ENCODE peak calls at places on chromosomes 11 and 22, in eight cellular contexts. Q, F, J, Y, R, B, P and X are unnamed samples.

GRCh38 chr11:10893713-10894112 is 35.9 kb upstream of the ZBED5 start:
- DNase-seq in F (no peak), J (no peak), P (peak), Y (no peak), B (peak), R (peak), Q (peak), X (no peak)

GRCh38 chr11:92204731-92205130 is 19.9 kb upstream of the FAT3 start:
- DNase-seq in B (no peak), R (no peak), F (no peak), Q (peak), J (no peak), P (peak), Y (no peak), X (no peak)

GRCh38 chr11:34345012-34345804 is 12.6 kb downstream of the ABTB2 start:
- DNase-seq in F (no peak), Q (peak), R (no peak), J (no peak), P (peak), B (peak), Y (peak), X (peak)

GRCh38 chr11:71245601-71246391 is 6.6 kb downstream of the SHANK2 start:
- DNase-seq in B (no peak), F (no peak), Y (no peak), Q (no peak), J (no peak), R (no peak), P (no peak), X (no peak)

GRCh38 chr11:47212938-47213337 is 1.8 kb upstream of the DDB2 start:
- DNase-seq in Q (no peak), P (no peak), Y (no peak), F (no peak), R (no peak), J (no peak), B (no peak), X (no peak)

GRCh38 chr11:114075891-114076441 is 16.5 kb downstream of the ZBTB16 start:
- DNase-seq in R (peak), Y (peak), P (peak), J (peak), Q (peak), F (no peak), B (peak), X (no peak)

GRCh38 chr11:16758382-16759024 is 20.1 kb downstream of the C11orf58 start:
- DNase-seq in F (no peak), J (no peak), Y (no peak), P (no peak), Q (no peak), R (no peak), B (no peak), X (no peak)

GRCh38 chr11:7555067-7555699 is 41.4 kb downstream of the PPFIBP2 start:
- DNase-seq in Y (no peak), Q (no peak), P (no peak), B (no peak), J (no peak), R (no peak), F (no peak), X (no peak)

GRCh38 chr11:67615455-67616430 is 9.0 kb downstream of the NDUFV1 start:
- DNase-seq in Q (no peak), B (no peak), J (no peak), F (no peak), P (no peak), Y (no peak), R (peak), X (no peak)

GRCh38 chr22:27531782-27532530 is 269.6 kb downstream of the MN1 start:
- DNase-seq in B (no peak), Q (peak), P (peak), J (no peak), R (no peak), Y (no peak), F (no peak), X (no peak)

GRCh38 chr11:126210871-126211235 is 597 bp downstream of the RPUSD4 start:
- DNase-seq in P (peak), B (no peak), F (no peak), J (no peak), Y (no peak), Q (no peak), R (no peak), X (no peak)

GRCh38 chr22:43126506-43127165 is 16.1 kb downstream of the BIK start:
- DNase-seq in Y (no peak), Q (no peak), F (no peak), B (peak), P (peak), R (no peak), J (peak), X (peak)

GRCh38 chr11:3206128-3206921 is 12.3 kb downstream of the MRGPRG start:
- DNase-seq in Q (no peak), J (no peak), R (no peak), F (no peak), P (no peak), B (no peak), Y (peak), X (peak)

GRCh38 chr22:35914665-35915476 is 113.8 kb downstream of the RBFOX2 start:
- DNase-seq in P (peak), Y (peak), B (peak), J (peak), F (no peak), Q (peak), R (peak), X (no peak)

GRCh38 chr11:135027461-135027860 is 615.4 kb upstream of the B3GAT1 start:
- DNase-seq in J (no peak), Y (no peak), P (peak), R (peak), Q (peak), B (peak), F (no peak), X (no peak)

GRCh38 chr22:44026630-44027511 is 2.8 kb downstream of the PARVB start:
- DNase-seq in Q (peak), P (no peak), F (peak), Y (peak), R (peak), J (no peak), B (no peak), X (peak)

GRCh38 chr11:71114124-71114851 is 138.1 kb downstream of the SHANK2 start:
- DNase-seq in Q (no peak), P (no peak), Y (no peak), F (no peak), B (no peak), R (no peak), J (no peak), X (peak)

GRCh38 chr11:7514099-7514725 is 413 bp downstream of the PPFIBP2 start:
- DNase-seq in J (no peak), Q (no peak), F (no peak), R (no peak), P (no peak), B (no peak), Y (no peak), X (no peak)

GRCh38 chr11:116586392-116586791 is 186.4 kb downstream of the BUD13 start:
- DNase-seq in R (no peak), F (no peak), J (no peak), P (no peak), B (no peak), Y (no peak), Q (no peak), X (no peak)

GRCh38 chr11:14454861-14455632 is 44.6 kb downstream of the COPB1 start:
- DNase-seq in B (no peak), J (peak), Y (no peak), F (no peak), Q (no peak), P (peak), R (peak), X (no peak)

GRCh38 chr11:68810164-68810563 is 31.6 kb downstream of the CPT1A start:
- DNase-seq in Y (peak), F (no peak), R (no peak), J (no peak), B (no peak), P (no peak), Q (no peak), X (no peak)

GRCh38 chr11:27310182-27310581 is 52.8 kb downstream of the CCDC34 start:
- DNase-seq in J (no peak), Y (no peak), B (no peak), R (no peak), F (no peak), P (no peak), Q (no peak), X (no peak)

GRCh38 chr11:41281131-41281742 is 178.2 kb downstream of the LRRC4C start:
- DNase-seq in Q (no peak), F (no peak), R (no peak), J (no peak), Y (no peak), B (no peak), P (no peak), X (no peak)

GRCh38 chr22:36374603-36375024 is 13.2 kb downstream of the MYH9 start:
- DNase-seq in F (no peak), R (no peak), B (peak), P (peak), Q (no peak), Y (peak), J (no peak), X (peak)

GRCh38 chr11:84899740-84900139 is 727.4 kb downstream of the DLG2 start:
- DNase-seq in P (no peak), Y (no peak), F (no peak), J (no peak), Q (no peak), B (no peak), R (no peak), X (no peak)

GRCh38 chr11:111975076-111975806 is 38.1 kb downstream of the DIXDC1 start:
- DNase-seq in Y (no peak), F (no peak), B (no peak), Q (no peak), P (no peak), J (no peak), R (peak), X (no peak)

GRCh38 chr11:65551572-65552398 is 6.4 kb downstream of the LTBP3 start:
- DNase-seq in Q (no peak), P (no peak), F (no peak), J (no peak), B (peak), R (peak), Y (no peak), X (peak)

GRCh38 chr11:114395776-114396175 is 4.5 kb downstream of the C11orf71 start:
- DNase-seq in R (peak), F (no peak), Y (no peak), P (no peak), Q (no peak), B (no peak), J (no peak), X (no peak)

GRCh38 chr11:121300313-121300971 is 7.9 kb downstream of the SC5D start:
- DNase-seq in Y (no peak), R (no peak), F (no peak), J (no peak), B (no peak), P (no peak), Q (peak), X (no peak)

GRCh38 chr11:127485541-127485940 is 485.0 kb upstream of the KIRREL3 start:
- DNase-seq in P (no peak), J (no peak), Q (no peak), R (no peak), F (no peak), B (no peak), Y (no peak), X (no peak)

GRCh38 chr11:118980191-118980881 is 8.8 kb downstream of the FOXR1 start:
- DNase-seq in F (no peak), B (no peak), Y (peak), Q (no peak), R (peak), J (no peak), P (no peak), X (peak)

GRCh38 chr22:17787159-17788022 is 13.1 kb upstream of the BID start:
- DNase-seq in Y (no peak), Q (no peak), J (no peak), R (no peak), F (no peak), P (no peak), B (no peak), X (no peak)

GRCh38 chr11:10483174-10483573 is 28.1 kb downstream of the AMPD3 start:
- DNase-seq in F (no peak), Y (no peak), P (no peak), Q (no peak), B (no peak), J (no peak), R (no peak), X (no peak)

GRCh38 chr22:49365191-49365837 is 462.4 kb downstream of the BRD1 start:
- DNase-seq in B (no peak), R (no peak), J (no peak), P (no peak), Y (no peak), F (no peak), Q (no peak), X (peak)

GRCh38 chr22:17920992-17921650 is 103.2 kb downstream of the MICAL3 start:
- DNase-seq in Y (no peak), R (no peak), F (no peak), Q (no peak), J (no peak), B (no peak), P (peak), X (no peak)

GRCh38 chr22:22342697-22343602 is 98.4 kb downstream of the VPREB1 start:
- DNase-seq in P (peak), Y (no peak), B (peak), Q (no peak), J (no peak), F (no peak), R (peak), X (peak)

GRCh38 chr22:24441406-24442351 is 14.3 kb downstream of the ADORA2A start:
- DNase-seq in J (no peak), F (no peak), Y (no peak), B (no peak), P (no peak), R (no peak), Q (no peak), X (peak)

GRCh38 chr11:110951609-110952008 is 239.4 kb upstream of the ARHGAP20 start:
- DNase-seq in Q (no peak), J (no peak), B (no peak), Y (no peak), F (no peak), P (peak), R (no peak), X (no peak)